ENCODE peak calls at places on chromosomes 16 and 17, in five cellular contexts. J is AG04450, H is WTC11, M is GM10248, O is AG09319. U is an unnamed sample.

GRCh38 chr17:36641877-36642845 is 40.8 kb downstream of the MRM1 start:
- DNase-seq in J (no peak), H (peak), M (no peak), O (no peak), U (peak)

GRCh38 chr17:18999911-19000310 is 4.7 kb downstream of the FAM83G start:
- DNase-seq in J (no peak), H (no peak), M (no peak), O (no peak), U (no peak)

GRCh38 chr17:18246880-18247612 is 11.5 kb downstream of the FLII start:
- DNase-seq in J (no peak), H (peak), M (no peak), O (no peak), U (no peak)

GRCh38 chr16:56013962-56014552 is 138.9 kb upstream of the CES5A start:
- DNase-seq in J (no peak), H (peak), M (peak), O (no peak), U (peak)

GRCh38 chr17:79945591-79946255 is 89.9 kb downstream of the TBC1D16 start:
- DNase-seq in J (no peak), H (no peak), M (no peak), O (no peak), U (no peak)

GRCh38 chr17:48542956-48543853 is 1.7 kb downstream of the HOXB2 start:
- DNase-seq in J (no peak), H (peak), M (peak), O (no peak), U (no peak)

GRCh38 chr16:87345721-87346424 is 28.7 kb upstream of the C16orf95 start:
- DNase-seq in J (no peak), H (no peak), M (no peak), O (no peak), U (no peak)

GRCh38 chr16:4798456-4798855 is 3.3 kb downstream of the SMIM22 start:
- DNase-seq in J (no peak), H (no peak), M (no peak), O (no peak), U (no peak)

GRCh38 chr16:11076259-11077018 is 132.1 kb downstream of the CLEC16A start:
- DNase-seq in J (no peak), H (no peak), M (peak), O (no peak), U (no peak)

GRCh38 chr17:61409301-61410099 is 9.9 kb downstream of the TBX2 start:
- DNase-seq in J (no peak), H (peak), M (peak), O (peak), U (no peak)
- TF ChIP-seq CTCF in J (peak), H (no peak), M (peak), O (peak), U (peak)

GRCh38 chr16:1941162-1941923 is 1.7 kb downstream of the MSRB1 start:
- DNase-seq in J (no peak), H (peak), M (no peak), O (no peak), U (no peak)
- TF ChIP-seq CTCF in J (no peak), H (no peak), M (no peak), O (no peak), U (peak)

GRCh38 chr16:23348579-23349469 is 46.7 kb downstream of the SCNN1B start:
- DNase-seq in J (no peak), H (peak), M (no peak), O (no peak), U (no peak)
- TF ChIP-seq CTCF in J (peak), H (peak), M (no peak), O (no peak), U (no peak)

DNA sequence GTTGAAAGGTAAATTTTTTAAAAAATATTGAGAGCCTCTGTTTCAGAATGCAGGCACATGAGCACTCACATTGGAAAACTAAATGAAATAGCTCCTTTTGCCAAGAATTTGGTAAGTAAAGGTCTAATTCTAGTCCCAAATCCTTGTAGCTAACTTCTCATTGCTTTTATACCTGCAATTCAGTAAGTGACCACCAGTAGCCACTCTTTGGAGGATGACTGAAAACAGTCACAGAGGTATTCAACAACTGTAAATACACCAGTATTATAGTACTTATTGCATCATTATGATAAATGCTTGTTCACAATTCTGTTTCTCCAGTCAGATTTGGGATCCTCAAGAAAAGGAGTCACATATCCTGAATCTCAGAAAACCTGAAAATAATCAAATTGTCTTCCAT is 562.4 kb upstream of the CDH11 start:
- DNase-seq in J (no peak), H (no peak), M (no peak), O (no peak), U (no peak)
- TF ChIP-seq CTCF in J (peak), H (no peak), M (no peak), O (peak), U (peak)

U was measured in neural crest cell.